ENCODE peak calls at places on chromosomes 16 and 17, in ten cellular contexts. N is transverse colon; A is HFF-Myc; G is mucosa of descending colon; O is CD8-positive, alpha-beta T cell; R is GM23338; T is GM13977; E is uterus; C is GM20000; X is H9. D is an unnamed sample.
A peak's percentile ranks its signal among the peaks of the same experiment; 100 is the strongest.

GRCh38 chr16:57516773-57517172 is 19.6 kb downstream of the CCDC102A start:
- DNase-seq in T (no peak), R (no peak), A (no peak), O (no peak), X (no peak), E (no peak), N (no peak), G (no peak), C (no peak), D (no peak)

GRCh38 chr17:2893422-2893914 is 97.2 kb downstream of the RAP1GAP2 start:
- DNase-seq in R (no peak), X (peak; percentile 30), G (peak; percentile 79), A (no peak), N (peak; percentile 79), E (no peak), T (no peak), O (no peak), C (no peak), D (no peak)

GRCh38 chr16:55282441-55282840 is 41.6 kb upstream of the IRX6 start:
- DNase-seq in G (no peak), E (no peak), X (no peak), R (no peak), T (no peak), N (no peak), A (no peak), O (no peak), C (no peak), D (no peak)

GRCh38 chr16:81384006-81384405 is 60.6 kb upstream of the CMIP start:
- DNase-seq in X (no peak), O (no peak), A (no peak), R (peak; percentile 28), C (no peak), E (no peak), N (no peak), T (no peak), G (no peak), D (no peak)

GRCh38 chr16:80008857-80009256 is 408.3 kb upstream of the MAF start:
- DNase-seq in N (no peak), E (no peak), O (no peak), G (no peak), A (no peak), C (no peak), X (no peak), R (no peak), T (no peak), D (no peak)

GRCh38 chr17:49130891-49131290 is 1.7 kb upstream of the B4GALNT2 start:
- DNase-seq in T (no peak), X (no peak), R (no peak), E (no peak), N (no peak), A (no peak), G (no peak), O (no peak), C (no peak), D (no peak)

GRCh38 chr16:4754865-4755264 is 12.1 kb downstream of the ZNF500 start:
- DNase-seq in E (no peak), G (no peak), N (no peak), A (no peak), X (no peak), R (no peak), T (no peak), C (no peak), O (no peak), D (no peak)

GRCh38 chr17:76529224-76529642 is 8.3 kb downstream of the CYGB start:
- DNase-seq in X (no peak), A (peak; percentile 88), E (peak; percentile 89), N (peak; percentile 66), C (no peak), R (no peak), O (no peak), G (peak; percentile 61), T (no peak), D (peak; percentile 46)

GRCh38 chr17:44170499-44171201 is at the start of gene ASB16:
- DNase-seq in C (no peak), N (no peak), G (no peak), X (peak; percentile 72), E (peak; percentile 41), A (no peak), R (peak; percentile 53), T (no peak), O (no peak), D (no peak)

GRCh38 chr16:79334127-79334526 is 266.4 kb downstream of the MAF start:
- DNase-seq in C (no peak), E (no peak), N (peak; percentile 20), A (no peak), X (peak; percentile 46), T (no peak), R (peak; percentile 73), G (peak; percentile 36), O (no peak), D (no peak)

GRCh38 chr17:38742431-38743308 is 5.5 kb downstream of the PCGF2 start:
- DNase-seq in X (no peak), C (no peak), E (peak; percentile 83), G (peak; percentile 83), T (peak; percentile 26), R (no peak), O (no peak), A (peak; percentile 93), N (peak; percentile 68), D (peak; percentile 54)

GRCh38 chr16:82169861-82170845 is at the start of gene MPHOSPH6:
- DNase-seq in R (peak; percentile 94), O (peak; percentile 77), N (peak; percentile 94), A (peak; percentile 56), T (peak; percentile 95), E (peak; percentile 86), G (peak; percentile 92), C (peak; percentile 94), X (peak; percentile 88), D (peak; percentile 54)

GRCh38 chr17:16377804-16378400 is 3.0 kb upstream of the UBB start:
- DNase-seq in O (no peak), G (peak; percentile 49), C (no peak), E (no peak), A (no peak), T (no peak), R (no peak), X (no peak), N (no peak), D (no peak)

GRCh38 chr17:78923660-78924453 is 1.3 kb downstream of the TIMP2 start:
- DNase-seq in T (peak; percentile 75), X (peak; percentile 92), G (peak; percentile 95), N (peak; percentile 92), C (peak; percentile 82), O (peak; percentile 16), R (peak; percentile 76), A (no peak), E (peak; percentile 65), D (no peak)

GRCh38 chr17:15308758-15309157 is 32.6 kb downstream of the TEKT3 start:
- DNase-seq in G (no peak), R (no peak), C (no peak), O (no peak), T (no peak), E (no peak), N (no peak), X (no peak), A (no peak), D (no peak)

GRCh38 chr17:67891481-67892119 is 66.3 kb downstream of the BPTF start:
- DNase-seq in N (peak; percentile 14), E (peak; percentile 27), G (peak; percentile 32), O (no peak), A (no peak), C (no peak), R (peak; percentile 22), T (no peak), X (no peak), D (no peak)

GRCh38 chr17:81509048-81509686 is 3.4 kb downstream of the ACTG1 start:
- DNase-seq in E (no peak), N (peak; percentile 48), T (no peak), C (no peak), O (no peak), R (no peak), X (peak; percentile 71), G (peak; percentile 48), A (no peak), D (no peak)

GRCh38 chr17:6421700-6422604 is 13.0 kb downstream of the AIPL1 start:
- DNase-seq in G (peak; percentile 81), E (peak; percentile 60), T (peak; percentile 85), C (peak; percentile 89), O (peak; percentile 48), A (no peak), R (peak; percentile 92), X (peak; percentile 95), N (peak; percentile 80), D (peak; percentile 33)

GRCh38 chr17:6415616-6416015 is 19.3 kb downstream of the AIPL1 start:
- DNase-seq in T (no peak), R (no peak), O (no peak), C (no peak), N (no peak), X (no peak), E (no peak), G (no peak), A (no peak), D (no peak)

GRCh38 chr17:6422654-6423241 is 12.2 kb downstream of the AIPL1 start:
- DNase-seq in N (no peak), O (no peak), C (no peak), T (no peak), G (no peak), A (no peak), X (peak; percentile 75), E (no peak), R (peak; percentile 38), D (no peak)

GRCh38 chr17:6423931-6424330 is 11.0 kb downstream of the AIPL1 start:
- DNase-seq in R (no peak), A (no peak), G (no peak), O (no peak), X (no peak), E (no peak), N (no peak), T (no peak), C (no peak), D (no peak)

GRCh38 chr17:6420173-6420641 is 14.7 kb downstream of the AIPL1 start:
- DNase-seq in G (peak; percentile 14), C (no peak), T (no peak), O (no peak), E (no peak), R (peak; percentile 75), N (no peak), X (peak; percentile 89), A (no peak), D (no peak)
- TF ChIP-seq CTCF in G (no peak), C (no peak), T (peak; percentile 38), O (no peak), E (no peak), R (peak; percentile 74), N (peak; percentile 13), X (peak; percentile 64), A (peak; percentile 39), D (no peak)

GRCh38 chr16:68778551-68779231 is 41.6 kb downstream of the CDH1 start:
- DNase-seq in C (no peak), E (no peak), A (no peak), O (no peak), R (peak; percentile 83), X (peak; percentile 91), T (no peak), N (peak; percentile 32), G (peak; percentile 52), D (no peak)
- TF ChIP-seq CTCF in C (no peak), E (no peak), A (no peak), O (no peak), R (no peak), X (peak; percentile 19), T (no peak), N (no peak), G (no peak), D (no peak)

GRCh38 chr17:7862692-7863437 is 5.1 kb downstream of the CYB5D1 start:
- DNase-seq in N (peak; percentile 31), T (no peak), G (peak; percentile 76), C (no peak), A (no peak), E (peak; percentile 71), R (peak; percentile 91), X (peak; percentile 72), O (peak; percentile 19), D (no peak)
- TF ChIP-seq CTCF in N (peak; percentile 81), T (peak; percentile 76), G (peak; percentile 39), C (peak; percentile 68), A (peak; percentile 64), E (peak; percentile 88), R (peak; percentile 79), X (peak; percentile 80), O (peak; percentile 75), D (peak; percentile 79)

GRCh38 chr17:43028221-43028861 is 3.3 kb downstream of the RND2 start:
- DNase-seq in E (no peak), G (no peak), N (no peak), A (no peak), X (no peak), T (no peak), C (no peak), O (no peak), R (no peak), D (no peak)
- TF ChIP-seq CTCF in E (no peak), G (no peak), N (no peak), A (no peak), X (no peak), T (no peak), C (no peak), O (no peak), R (no peak), D (no peak)